ENCODE peak calls at places on chromosomes 12 and 14, in six cellular contexts. Z is H7, I is astrocyte, J is IMR-90, N is heart left ventricle, C is neuronal stem cell. B is an unnamed sample. For H3K36me3 and H3K27me3, the result is how much of the 10 kb centered on the place peaks cover.

GRCh38 chr12:67426067-67426466 is 156.9 kb downstream of the CAND1 start:
- DNase-seq in N (no peak), I (peak), C (no peak), J (peak), Z (no peak), B (no peak)

GRCh38 chr12:70971395-70971794 is 50.9 kb upstream of the PTPRR start:
- DNase-seq in C (no peak), J (no peak), Z (no peak), N (no peak), I (peak), B (no peak)

GRCh38 chr12:71439613-71440392 is at the start of gene LGR5:
- DNase-seq in C (peak), I (peak), J (peak), Z (peak), N (no peak), B (peak)

GRCh38 chr12:122199484-122200355 is 3.8 kb upstream of the B3GNT4 start:
- DNase-seq in J (no peak), C (no peak), N (no peak), I (no peak), Z (peak), B (no peak)

GRCh38 chr12:90065301-90065801 is 356.7 kb upstream of the ATP2B1 start:
- DNase-seq in N (no peak), J (no peak), I (no peak), Z (no peak), C (no peak), B (peak)

GRCh38 chr14:90375934-90376333 is 20.9 kb upstream of the CALM1 start:
- DNase-seq in C (no peak), N (no peak), J (no peak), Z (no peak), I (no peak), B (no peak)

GRCh38 chr12:8081228-8081920 is 700 bp upstream of the NECAP1 start:
- DNase-seq in Z (no peak), J (no peak), I (no peak), N (no peak), C (no peak), B (no peak)

GRCh38 chr14:95519699-95520098 is 3.2 kb upstream of the SYNE3 start:
- DNase-seq in N (peak), C (no peak), Z (no peak), J (peak), I (peak), B (peak)

GRCh38 chr12:27462151-27462694 is 15.7 kb downstream of the SMCO2 start:
- DNase-seq in I (peak), N (no peak), Z (no peak), J (peak), C (no peak), B (peak)

GRCh38 chr12:131473721-131474709 is 236.9 kb upstream of the SFSWAP start:
- DNase-seq in N (no peak), Z (peak), J (no peak), C (no peak), I (no peak), B (no peak)

GRCh38 chr12:119682635-119683340 is 14.9 kb downstream of the PRKAB1 start:
- DNase-seq in C (no peak), I (no peak), N (no peak), Z (no peak), J (no peak), B (no peak)

GRCh38 chr14:52222901-52223300 is 44.6 kb upstream of the PTGDR start:
- DNase-seq in N (no peak), C (no peak), J (no peak), Z (no peak), I (no peak), B (no peak)

GRCh38 chr12:72209096-72209495 is 63.1 kb upstream of the TRHDE start:
- DNase-seq in I (no peak), J (no peak), C (no peak), Z (no peak), N (no peak), B (no peak)

GRCh38 chr12:7832059-7832696 is 40.5 kb downstream of the SLC2A14 start:
- DNase-seq in Z (peak), N (no peak), J (peak), I (peak), C (peak), B (peak)

GRCh38 chr12:129635003-129635685 is 268.7 kb downstream of the TMEM132D start:
- DNase-seq in C (no peak), I (no peak), Z (no peak), N (no peak), J (no peak), B (no peak)

GRCh38 chr12:99976762-99977161 is 8.0 kb downstream of the ANKS1B start:
- DNase-seq in Z (no peak), J (no peak), C (no peak), I (no peak), N (no peak), B (no peak)

GRCh38 chr12:46933947-46934346 is 108.2 kb upstream of the SLC38A4 start:
- DNase-seq in N (no peak), J (peak), I (peak), C (peak), Z (peak), B (peak)

GRCh38 chr14:95363468-95363954 is 43.8 kb upstream of the CLMN start:
- DNase-seq in I (no peak), C (no peak), Z (no peak), N (peak), J (no peak), B (no peak)

GRCh38 chr14:55807059-55807499 is 227.1 kb downstream of the KTN1 start:
- DNase-seq in I (peak), Z (no peak), N (peak), C (no peak), J (peak), B (peak)

GRCh38 chr14:72573725-72574426 is 320.0 kb downstream of the DPF3 start:
- DNase-seq in J (no peak), N (no peak), Z (no peak), C (no peak), I (no peak), B (peak)

GRCh38 chr14:92677087-92677668 is 71.2 kb downstream of the LGMN start:
- DNase-seq in I (no peak), C (no peak), N (no peak), J (no peak), Z (no peak), B (no peak)

GRCh38 chr12:54195736-54196347 is 7.1 kb upstream of the SMUG1 start:
- DNase-seq in I (peak), N (no peak), Z (no peak), C (no peak), J (peak), B (peak)

GRCh38 chr14:96104469-96105057 is 65.4 kb downstream of the C14orf132 start:
- DNase-seq in N (peak), C (no peak), I (peak), Z (peak), J (peak), B (peak)

GRCh38 chr14:68065322-68065721 is 245.7 kb downstream of the RAD51B start:
- DNase-seq in N (no peak), I (no peak), J (no peak), C (no peak), Z (no peak), B (no peak)

GRCh38 chr12:132606466-132606865 is 3.9 kb downstream of the LRCOL1 start:
- DNase-seq in N (no peak), I (no peak), J (no peak), Z (peak), C (no peak), B (no peak)

GRCh38 chr14:35866595-35867279 is 40.6 kb downstream of the BRMS1L start:
- DNase-seq in I (no peak), N (no peak), J (no peak), C (no peak), Z (no peak), B (no peak)

GRCh38 chr14:105153331-105153731 is 15.2 kb downstream of the JAG2 start:
- DNase-seq in I (no peak), C (no peak), J (no peak), N (peak), Z (peak), B (no peak)

GRCh38 chr14:105152794-105153241 is 15.8 kb downstream of the JAG2 start:
- DNase-seq in N (peak), J (no peak), C (no peak), Z (peak), I (no peak), B (no peak)

GRCh38 chr14:105150368-105151111 is 18.0 kb downstream of the JAG2 start:
- DNase-seq in N (no peak), C (no peak), J (no peak), I (no peak), Z (peak), B (no peak)

GRCh38 chr14:105151131-105151837 is 17.3 kb downstream of the JAG2 start:
- DNase-seq in N (no peak), Z (peak), I (no peak), C (no peak), J (no peak), B (no peak)

DNA sequence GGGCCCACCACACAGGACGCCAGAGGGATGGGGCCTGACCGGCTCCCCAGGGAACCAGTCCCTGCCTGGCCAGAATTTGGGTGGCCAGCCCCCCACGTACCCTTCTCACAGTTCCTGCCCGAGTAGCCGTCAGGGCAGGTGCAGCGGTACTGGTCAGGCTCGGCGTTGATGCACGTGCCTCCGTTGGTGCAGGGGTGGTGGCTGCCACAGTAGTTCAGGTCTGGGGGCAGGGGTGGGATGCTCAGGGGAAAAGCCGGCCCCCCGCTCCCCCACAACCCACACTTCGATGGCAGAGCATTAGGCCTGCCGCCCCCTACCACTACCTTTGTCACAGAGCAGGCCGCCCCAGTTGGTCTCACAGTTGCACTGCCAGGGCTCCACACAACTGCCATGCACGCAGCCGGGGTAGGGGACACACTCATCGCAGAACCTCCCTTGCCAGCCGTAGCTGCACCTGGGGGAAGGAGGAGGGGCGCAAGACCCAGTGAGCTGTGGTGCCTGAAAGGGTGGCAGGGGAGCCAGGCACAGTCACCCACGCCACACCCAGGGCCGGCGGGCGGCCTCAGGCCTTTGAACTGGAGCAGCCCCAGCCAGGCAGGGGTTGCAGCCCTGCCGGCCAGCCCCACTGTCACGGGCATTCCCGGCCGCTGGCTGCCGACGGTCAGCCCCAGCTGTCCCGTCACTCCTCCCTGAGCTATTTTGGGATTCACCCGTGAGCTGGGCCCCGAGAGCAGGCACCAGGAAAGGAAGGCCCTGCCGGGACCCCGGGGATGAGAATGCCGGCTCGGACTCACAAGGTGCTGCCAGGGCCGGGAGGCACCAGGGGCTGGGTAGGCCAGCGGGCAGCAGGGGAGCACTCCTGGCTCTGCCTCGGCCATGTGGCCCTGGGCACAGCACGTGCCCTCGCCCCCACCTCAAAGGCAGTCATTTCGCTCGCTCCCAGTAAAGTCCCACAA is 16.5 kb downstream of the JAG2 start:
- DNase-seq in Z (peak), J (no peak), I (no peak), N (no peak), C (no peak), B (no peak)
- H3K36me3 ChIP-seq in Z (under half), J (under half), I (under half), N (under half), C (under half), B (under half)

DNA sequence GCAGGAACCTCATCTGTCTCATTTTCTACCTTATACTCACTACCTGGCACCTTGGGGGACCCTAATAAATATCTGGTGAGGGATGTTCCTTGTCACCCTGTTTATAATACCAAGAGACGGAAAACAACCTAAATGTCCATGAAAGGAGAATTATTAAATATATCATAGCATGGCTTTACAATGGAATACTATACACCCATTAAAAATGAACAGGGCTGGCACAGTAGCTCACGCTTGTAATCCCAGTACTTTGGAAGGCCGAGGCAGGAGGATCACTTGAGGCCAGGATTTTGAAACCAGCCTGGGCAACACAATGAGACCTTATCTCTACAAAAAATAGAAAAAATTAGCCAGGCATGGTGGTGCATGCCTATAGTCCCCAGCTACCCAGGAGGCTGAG is 34.3 kb upstream of the SPPL3 start:
- DNase-seq in I (no peak), C (no peak), J (no peak), N (no peak), Z (no peak), B (no peak)
- H3K27me3 ChIP-seq in I (under half), C (under half), J (under half), N (under half), Z (under half), B (under half)

GRCh38 chr14:34325493-34325892 is 136.5 kb downstream of the SPTSSA start:
- DNase-seq in J (no peak), C (no peak), I (no peak), Z (no peak), N (no peak), B (no peak)
- H3K36me3 ChIP-seq in J (under half), C (under half), I (under half), Z (under half), N (under half), B (under half)

GRCh38 chr12:52236386-52237050 is 3.5 kb downstream of the KRT7 start:
- DNase-seq in J (no peak), I (no peak), C (no peak), N (no peak), Z (peak), B (no peak)

GRCh38 chr12:52239767-52240166 is 6.7 kb downstream of the KRT7 start:
- DNase-seq in N (no peak), Z (no peak), J (no peak), I (no peak), C (no peak), B (no peak)

GRCh38 chr12:52235822-52236291 is 2.8 kb downstream of the KRT7 start:
- DNase-seq in J (no peak), C (no peak), I (no peak), Z (no peak), N (no peak), B (no peak)

GRCh38 chr12:52238916-52239649 is 6.0 kb downstream of the KRT7 start:
- DNase-seq in N (no peak), I (no peak), C (no peak), Z (peak), J (no peak), B (no peak)

GRCh38 chr12:52238206-52238840 is 5.3 kb downstream of the KRT7 start:
- DNase-seq in I (no peak), C (no peak), N (no peak), J (no peak), Z (peak), B (no peak)
- H3K27me3 ChIP-seq in I (under half), C (under half), N (under half), J (under half), Z (under half), B (under half)

DNA sequence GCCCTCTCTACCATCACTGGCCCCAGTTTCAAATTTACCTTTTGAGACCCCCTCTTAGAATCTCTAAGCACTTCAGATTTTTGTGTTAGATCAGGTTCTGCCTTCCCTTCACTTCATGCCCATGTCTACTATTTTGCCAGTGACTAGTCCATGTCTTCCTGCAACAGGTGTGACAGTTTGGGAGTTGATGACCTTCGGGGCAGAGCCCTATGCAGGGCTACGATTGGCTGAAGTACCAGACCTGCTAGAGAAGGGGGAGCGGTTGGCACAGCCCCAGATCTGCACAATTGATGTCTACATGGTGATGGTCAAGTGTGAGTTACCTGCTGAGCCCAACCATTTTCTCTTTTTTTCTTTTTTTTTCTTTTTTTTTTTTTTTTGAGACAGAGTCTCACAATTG is 5.8 kb upstream of the PA2G4 start:
- DNase-seq in I (no peak), N (no peak), J (no peak), Z (no peak), C (no peak), B (no peak)
- H3K36me3 ChIP-seq in I (under half), N (under half), J (under half), Z (under half), C (under half), B (under half)

GRCh38 chr12:125032466-125033152 is 32.6 kb upstream of the AACS start:
- DNase-seq in N (no peak), I (no peak), C (no peak), J (no peak), Z (no peak), B (no peak)
- H3K27me3 ChIP-seq in N (under half), I (under half), C (under half), J (under half), Z (under half), B (under half)

DNA sequence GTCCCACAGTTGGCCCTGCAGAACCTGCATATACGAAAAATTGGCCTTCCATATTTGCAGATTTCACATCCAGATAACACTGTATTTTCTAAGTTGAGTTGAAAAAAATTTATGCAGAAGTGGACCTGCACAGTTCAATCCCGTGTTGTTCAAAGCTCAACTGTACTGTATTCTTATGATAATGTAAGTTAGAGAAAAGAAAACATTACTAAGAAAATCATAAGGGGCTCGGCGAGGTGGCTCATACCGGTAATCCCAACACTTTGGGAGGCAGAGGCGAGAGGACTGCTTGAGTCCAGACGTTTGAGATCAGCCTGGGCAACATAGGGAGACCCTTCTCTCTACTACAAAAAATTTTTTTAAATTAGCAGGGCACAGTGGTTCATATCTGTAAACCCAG is 18.2 kb upstream of the SLC35E3 start:
- DNase-seq in C (no peak), I (no peak), N (no peak), Z (no peak), J (no peak), B (no peak)
- H3K36me3 ChIP-seq in C (under half), I (under half), N (under half), Z (under half), J (under half), B (under half)